ENCODE peak calls at places on chromosomes 12 and 14, in nine cellular contexts. H is PC-9, J is heart left ventricle, X is lower lobe of right lung, S is psoas muscle, V is ovary, L is left ventricle myocardium inferior, W is cardiac muscle cell, P is right lobe of liver. A is an unnamed sample. For H3K27me3, the result is how much of the 10 kb centered on the place peaks cover.

GRCh38 chr14:103045387-103045869 is 11.9 kb downstream of the CDC42BPB start:
- DNase-seq in H (no peak), J (no peak), X (no peak), S (no peak), V (no peak), L (no peak), W (no peak), P (no peak), A (no peak)

GRCh38 chr14:102930753-102931579 is 8.5 kb downstream of the AMN start:
- DNase-seq in H (peak), J (no peak), X (peak), S (no peak), V (no peak), L (no peak), W (peak), P (no peak), A (no peak)

GRCh38 chr12:10153271-10154144 is 18.4 kb downstream of the OLR1 start:
- DNase-seq in H (peak), J (peak), X (peak), S (peak), V (peak), L (peak), W (peak), P (peak), A (no peak)

GRCh38 chr12:123996581-123996980 is 23.6 kb downstream of the ZNF664 start:
- DNase-seq in H (no peak), J (no peak), X (no peak), S (no peak), V (no peak), L (no peak), W (no peak), P (no peak), A (no peak)

GRCh38 chr14:20624495-20625070 is 16.9 kb downstream of the OR6S1 start:
- DNase-seq in H (peak), J (peak), X (peak), S (peak), V (peak), L (peak), W (peak), P (no peak), A (no peak)

GRCh38 chr12:1926274-1926673 is 7.8 kb upstream of the CACNA2D4 start:
- DNase-seq in H (no peak), J (no peak), X (no peak), S (no peak), V (no peak), L (no peak), W (no peak), P (no peak), A (no peak)

GRCh38 chr14:23294734-23295561 is 7.7 kb downstream of the PPP1R3E start:
- DNase-seq in H (no peak), J (no peak), X (peak), S (peak), V (no peak), L (no peak), W (peak), P (no peak), A (no peak)

GRCh38 chr12:4518106-4518728 is 20.5 kb upstream of the RAD51AP1 start:
- DNase-seq in H (peak), J (no peak), X (no peak), S (no peak), V (no peak), L (no peak), W (peak), P (no peak), A (peak)

GRCh38 chr12:64950899-64951298 is 126.5 kb downstream of the TBC1D30 start:
- DNase-seq in H (no peak), J (no peak), X (no peak), S (no peak), V (no peak), L (no peak), W (no peak), P (no peak), A (no peak)

GRCh38 chr12:47983541-47984115 is 20.2 kb downstream of the TMEM106C start:
- DNase-seq in H (no peak), J (no peak), X (no peak), S (no peak), V (no peak), L (no peak), W (no peak), P (no peak), A (no peak)

GRCh38 chr12:64759035-64759894 is at the start of gene GNS:
- DNase-seq in H (peak), J (peak), X (peak), S (peak), V (peak), L (peak), W (peak), P (peak), A (peak)

GRCh38 chr14:105440554-105440900 is 20.9 kb downstream of the MTA1 start:
- DNase-seq in H (no peak), J (no peak), X (peak), S (no peak), V (no peak), L (no peak), W (no peak), P (no peak), A (no peak)
- TF ChIP-seq CTCF in H (no peak), J (no peak), X (no peak), S (no peak), V (no peak), L (no peak), W (no peak), P (no peak), A (no peak)

GRCh38 chr12:7061596-7061995 is 1.1 kb downstream of the C1S start:
- DNase-seq in H (no peak), J (no peak), X (no peak), S (no peak), V (peak), L (no peak), W (no peak), P (peak), A (no peak)

GRCh38 chr12:7060353-7060954 is at the start of gene C1S:
- DNase-seq in H (peak), J (peak), X (peak), S (peak), V (peak), L (peak), W (peak), P (peak), A (peak)

GRCh38 chr12:7058850-7059249 is 1.7 kb upstream of the C1S start:
- DNase-seq in H (no peak), J (no peak), X (no peak), S (no peak), V (no peak), L (no peak), W (no peak), P (no peak), A (no peak)

GRCh38 chr12:7059780-7060179 is 738 bp upstream of the C1S start:
- DNase-seq in H (no peak), J (no peak), X (no peak), S (no peak), V (no peak), L (no peak), W (no peak), P (peak), A (no peak)

GRCh38 chr12:7061138-7061537 is 620 bp downstream of the C1S start:
- DNase-seq in H (no peak), J (no peak), X (no peak), S (no peak), V (peak), L (no peak), W (no peak), P (no peak), A (no peak)
- H3K4me3 ChIP-seq in H (no peak), J (peak), X (peak), S (peak), V (peak), L (peak), W (no peak), P (peak), A (peak)

DNA sequence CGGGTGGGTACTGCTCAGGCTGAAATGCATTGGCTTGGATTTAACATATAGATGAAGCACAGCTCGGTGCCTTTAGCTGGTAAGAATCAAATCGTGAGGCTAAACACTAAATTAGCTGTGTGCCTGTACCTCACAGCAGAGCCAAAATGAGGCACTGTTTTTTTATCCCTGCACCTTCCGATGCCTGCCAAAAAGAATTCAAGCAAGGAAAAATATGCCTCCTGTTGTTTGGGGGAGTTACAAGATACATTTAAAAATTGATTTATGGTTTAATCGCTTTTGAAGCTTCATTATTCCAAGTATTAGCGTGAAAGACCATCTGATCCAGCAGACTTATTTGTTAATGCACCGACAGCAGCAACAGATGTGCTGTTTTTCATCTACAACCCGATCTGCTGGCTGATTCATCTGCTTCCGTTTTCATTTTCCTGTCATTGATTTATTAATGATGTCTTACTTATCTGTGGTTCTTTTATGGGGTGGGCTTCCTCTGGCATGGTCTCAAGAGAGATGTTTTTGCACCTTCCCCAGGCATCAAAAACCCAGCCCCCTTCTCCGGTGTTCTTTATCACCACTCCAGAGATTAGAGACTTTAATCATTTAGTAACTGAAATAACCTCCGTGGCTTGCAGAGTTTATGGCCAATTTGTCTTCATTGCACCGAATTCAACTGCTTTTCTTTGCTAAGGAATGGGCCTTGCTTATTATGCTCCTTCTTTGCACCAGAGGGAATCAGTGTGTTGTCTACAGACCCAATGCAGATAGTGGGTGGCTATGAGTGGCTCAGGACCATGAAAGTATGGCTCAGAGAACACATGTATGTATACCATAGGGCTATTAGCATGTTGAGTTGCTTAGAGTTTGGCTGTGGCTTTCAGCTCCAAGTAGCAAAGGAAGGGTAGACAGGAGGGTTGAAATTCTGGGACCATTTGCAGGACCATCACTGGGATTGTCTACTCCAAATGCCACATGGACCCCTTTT is 166.9 kb upstream of the TMEM260 start:
- DNase-seq in H (no peak), J (no peak), X (no peak), S (no peak), V (no peak), L (no peak), W (no peak), P (no peak), A (no peak)
- H3K27me3 ChIP-seq in H (under half), J (under half), X (under half), S (under half), V (under half), L (under half), W (under half), P (under half), A (under half)

DNA sequence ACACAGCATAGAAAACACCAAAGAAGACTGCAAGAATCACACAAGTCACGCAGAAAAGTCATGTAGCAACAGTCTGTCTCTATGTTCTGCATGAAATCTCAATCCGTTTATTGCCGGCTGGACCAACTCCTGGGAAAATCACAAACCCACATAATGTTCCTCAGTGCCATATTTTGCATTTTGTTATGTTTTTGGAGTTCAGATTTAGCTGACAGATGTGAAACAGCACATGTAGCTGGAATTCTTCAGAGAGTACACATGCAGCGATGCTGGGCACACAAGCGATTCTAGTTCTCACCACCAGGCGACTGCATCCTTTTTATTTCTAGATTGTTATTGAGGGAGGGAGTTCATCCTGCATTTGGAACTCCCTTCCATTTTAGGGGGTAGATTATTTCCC is 193.2 kb downstream of the APAF1 start:
- DNase-seq in H (no peak), J (no peak), X (no peak), S (no peak), V (peak), L (no peak), W (no peak), P (no peak), A (no peak)
- TF ChIP-seq CTCF in H (peak), J (peak), X (peak), S (no peak), V (peak), L (peak), W (peak), P (no peak), A (no peak)

GRCh38 chr14:35932659-35933159 is 106.6 kb downstream of the BRMS1L start:
- DNase-seq in H (no peak), J (no peak), X (no peak), S (no peak), V (no peak), L (no peak), W (no peak), P (no peak), A (no peak)
- H3K4me3 ChIP-seq in H (no peak), J (no peak), X (no peak), S (no peak), V (no peak), L (no peak), W (no peak), P (no peak), A (no peak)

DNA sequence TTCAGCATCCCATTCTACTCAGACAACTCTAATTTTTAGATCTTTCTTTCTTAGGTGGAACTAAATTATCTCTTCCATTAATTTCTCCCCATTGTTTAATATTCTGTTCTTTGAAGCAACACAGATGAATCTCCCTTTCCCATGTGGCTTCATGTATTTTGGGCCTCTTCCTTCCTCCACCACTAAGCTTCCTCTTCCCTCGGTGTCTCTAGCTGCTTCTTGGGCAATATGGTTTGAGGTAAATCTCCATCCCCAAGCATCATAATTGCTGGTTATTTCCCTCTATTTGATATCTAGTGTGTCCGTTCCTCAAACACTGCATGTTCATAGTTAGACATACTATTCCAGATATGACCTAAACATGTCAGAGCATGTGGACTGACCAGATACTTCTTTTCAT is 119.2 kb downstream of the PELI2 start:
- DNase-seq in H (no peak), J (no peak), X (no peak), S (no peak), V (no peak), L (no peak), W (no peak), P (no peak), A (no peak)
- H3K27me3 ChIP-seq in H (under half), J (under half), X (under half), S (under half), V (under half), L (under half), W (under half), P (under half), A (under half)